ENCODE peak calls at places on chromosomes 13 and 19, in ten cellular contexts. J is spleen, Q is IMR-90, M is stomach, F is thyroid gland, G is transverse colon, A is uterus, D is right lobe of liver, K is suprapubic skin, P is HCT116. Z is an unnamed sample.

GRCh38 chr13:79226938-79227337 is 179.1 kb downstream of the RBM26 start:
- DNase-seq in G (no peak), J (no peak), F (no peak), M (no peak), P (no peak), A (no peak), D (no peak), K (no peak), Q (no peak), Z (no peak)

GRCh38 chr19:29267701-29268100 is 54.8 kb upstream of the UQCRFS1 start:
- DNase-seq in Q (no peak), G (no peak), J (no peak), P (no peak), D (no peak), M (no peak), K (no peak), A (no peak), F (no peak), Z (no peak)

GRCh38 chr19:49685845-49686332 is 3.5 kb upstream of the ADM5 start:
- DNase-seq in M (no peak), K (peak; percentile 66), J (peak; percentile 84), P (no peak), D (no peak), Q (no peak), G (no peak), F (no peak), A (no peak), Z (no peak)

GRCh38 chr13:98556417-98556816 is 20.5 kb downstream of the STK24 start:
- DNase-seq in D (no peak), A (no peak), J (no peak), F (no peak), M (no peak), G (no peak), K (no peak), P (no peak), Q (no peak), Z (no peak)

GRCh38 chr19:41570639-41571112 is 5.3 kb upstream of the CEACAM21 start:
- DNase-seq in K (no peak), P (peak; percentile 59), D (peak; percentile 82), J (peak; percentile 97), M (peak; percentile 86), G (peak; percentile 84), F (peak; percentile 66), Q (peak; percentile 57), A (peak; percentile 62), Z (peak; percentile 61)

GRCh38 chr19:39996218-39996810 is 546 bp upstream of the ZNF546 start:
- DNase-seq in J (no peak), G (peak; percentile 17), P (peak; percentile 29), F (peak; percentile 24), M (no peak), Q (peak; percentile 70), D (no peak), K (no peak), A (no peak), Z (no peak)

GRCh38 chr19:39402417-39403297 is 4.0 kb upstream of the ZFP36 start:
- DNase-seq in M (peak; percentile 92), F (peak; percentile 95), K (peak; percentile 98), P (peak; percentile 64), D (peak; percentile 93), Q (peak; percentile 93), J (peak; percentile 98), A (peak; percentile 94), G (peak; percentile 93), Z (peak; percentile 95)

GRCh38 chr19:39223703-39224279 is 19.7 kb upstream of the SYCN start:
- DNase-seq in J (no peak), G (no peak), A (no peak), K (no peak), D (no peak), P (no peak), F (no peak), Q (peak; percentile 19), M (no peak), Z (no peak)

GRCh38 chr19:47423203-47423882 is 4.0 kb upstream of the MEIS3 start:
- DNase-seq in J (no peak), M (no peak), A (no peak), F (no peak), G (no peak), Q (no peak), K (no peak), P (no peak), D (no peak), Z (no peak)

GRCh38 chr13:51154029-51154555 is 43.0 kb upstream of the C13orf42 start:
- DNase-seq in K (no peak), A (no peak), J (no peak), D (no peak), M (no peak), F (no peak), Q (peak; percentile 30), P (no peak), G (no peak), Z (no peak)

GRCh38 chr13:97214921-97215320 is 7.2 kb upstream of the MBNL2 start:
- DNase-seq in A (no peak), D (no peak), G (no peak), P (no peak), Q (no peak), F (no peak), J (no peak), M (no peak), K (no peak), Z (no peak)

GRCh38 chr19:1273263-1274041 is 1.9 kb upstream of the FAM174C start:
- DNase-seq in D (peak; percentile 84), Q (no peak), G (no peak), A (no peak), J (peak; percentile 79), F (no peak), K (no peak), M (no peak), P (no peak), Z (no peak)

GRCh38 chr19:15468675-15469512 is 4.5 kb upstream of the RASAL3 start:
- DNase-seq in F (no peak), K (no peak), A (no peak), M (no peak), P (no peak), J (peak; percentile 20), Q (no peak), G (no peak), D (peak; percentile 83), Z (no peak)

GRCh38 chr13:98450012-98450411 is 126.9 kb downstream of the STK24 start:
- DNase-seq in J (no peak), A (no peak), D (no peak), K (no peak), P (no peak), G (no peak), F (no peak), M (no peak), Q (peak; percentile 37), Z (no peak)

GRCh38 chr19:1411255-1412191 is 4.1 kb downstream of the DAZAP1 start:
- DNase-seq in P (no peak), F (no peak), A (no peak), Q (peak; percentile 54), K (no peak), M (no peak), G (peak; percentile 30), J (no peak), D (no peak), Z (no peak)

GRCh38 chr19:55353803-55354697 is 469 bp downstream of the COX6B2 start:
- DNase-seq in F (peak; percentile 29), P (peak; percentile 23), M (peak; percentile 79), A (peak; percentile 65), K (no peak), G (peak; percentile 86), J (peak; percentile 86), D (peak; percentile 76), Q (peak; percentile 43), Z (peak; percentile 63)

GRCh38 chr13:99970761-99971575 is 599 bp downstream of the ZIC5 start:
- DNase-seq in A (no peak), Q (no peak), F (no peak), J (no peak), G (no peak), M (no peak), P (no peak), D (no peak), K (no peak), Z (no peak)

GRCh38 chr13:104976964-104977363 is 1558.5 kb downstream of the EFNB2 start:
- DNase-seq in G (no peak), P (no peak), M (no peak), J (no peak), F (no peak), Q (no peak), K (no peak), D (no peak), A (no peak), Z (no peak)

GRCh38 chr19:34275705-34276104 is 21.4 kb downstream of the GARRE1 start:
- DNase-seq in G (no peak), P (no peak), J (no peak), K (no peak), F (no peak), A (no peak), D (no peak), M (no peak), Q (no peak), Z (no peak)
- H3K4me3 ChIP-seq in G (no peak overlapping the region), P (no peak overlapping the region), J (no peak overlapping the region), K (no peak overlapping the region), F (no peak overlapping the region), A (no peak overlapping the region), D (no peak overlapping the region), M (no peak overlapping the region), Q (no peak overlapping the region), Z (no peak overlapping the region)

GRCh38 chr19:10661946-10662345 is 7.8 kb downstream of the ILF3 start:
- DNase-seq in J (no peak), Q (no peak), M (no peak), K (no peak), D (no peak), G (no peak), A (no peak), F (no peak), P (no peak), Z (no peak)
- H3K27ac ChIP-seq in J (no peak overlapping the region), Q (no peak overlapping the region), M (no peak overlapping the region), K (no peak overlapping the region), D (no peak overlapping the region), G (no peak overlapping the region), A (no peak overlapping the region), F (no peak overlapping the region), P (peak overlapping the region; percentile 5), Z (no peak overlapping the region)

GRCh38 chr19:51124216-51124615 is 490 bp upstream of the SIGLEC9 start:
- DNase-seq in P (no peak), F (no peak), A (no peak), G (no peak), Q (no peak), D (no peak), M (no peak), K (no peak), J (peak; percentile 71), Z (no peak)
- TF ChIP-seq POLR2A in P (no peak), F (no peak), A (no peak), G (no peak), Q (no peak), D (no peak), M (no peak), K (no peak), J (no peak), Z (no peak)

DNA sequence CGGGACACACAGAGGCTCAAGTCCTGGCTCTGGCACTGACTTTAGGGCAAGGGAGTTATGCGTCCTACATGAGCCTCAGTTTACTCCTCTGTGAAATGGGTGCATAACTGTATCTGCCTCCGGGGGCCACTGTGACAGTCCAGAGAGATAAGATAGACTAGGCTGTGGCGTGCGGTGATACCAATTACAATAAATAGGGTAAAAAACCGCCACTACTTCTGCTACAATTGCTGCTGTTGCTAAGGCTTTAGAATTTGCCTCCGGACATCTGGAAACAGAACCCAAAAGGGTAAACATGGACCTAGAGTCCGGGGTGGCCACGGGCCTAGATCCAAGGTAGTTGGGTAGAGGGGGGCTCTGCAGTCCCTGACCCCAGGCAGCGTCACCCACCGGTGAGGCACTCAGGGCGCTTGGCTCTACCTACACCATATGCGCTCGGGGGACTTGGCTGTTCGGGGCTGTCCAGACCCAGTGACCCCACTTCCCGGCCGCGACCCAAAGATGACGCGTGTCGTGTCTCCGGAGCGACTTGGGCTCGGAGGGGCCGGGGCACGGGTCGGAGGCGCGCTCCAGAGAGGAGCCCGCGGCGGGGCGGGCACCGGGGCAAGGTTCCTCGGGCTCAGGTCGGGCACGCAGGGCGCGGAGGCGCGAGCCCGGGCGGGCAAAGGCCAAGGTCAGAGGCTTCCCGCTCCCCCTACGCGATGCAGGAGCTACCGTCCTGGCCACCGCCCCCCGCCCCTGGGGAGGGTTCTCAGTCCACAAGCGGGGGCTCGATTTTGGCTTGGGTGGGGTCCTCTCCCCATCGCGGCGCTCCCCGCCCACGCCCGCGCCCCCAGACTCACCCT is 1.0 kb downstream of the INSR start:
- DNase-seq in A (peak; percentile 40), K (peak; percentile 80), Q (no peak), P (no peak), J (peak; percentile 83), F (peak; percentile 30), M (peak; percentile 41), D (peak; percentile 85), G (peak; percentile 68), Z (peak; percentile 70)
- H3K4me3 ChIP-seq in A (peak overlapping the region; percentile 100), K (peak overlapping the region; percentile 88), Q (peak overlapping the region; percentile 59), P (peak overlapping the region; percentile 69), J (peak overlapping the region; percentile 74), F (peak overlapping the region; percentile 98), M (peak overlapping the region; percentile 99), D (peak overlapping the region; percentile 90), G (peak overlapping the region; percentile 100), Z (peak overlapping the region; percentile 99)